ENCODE peak calls at places on chromosome 7, in six cellular contexts. One of them, this sample, is unnamed.

GRCh38 chr7:29239638-29240037 is 45.1 kb downstream of the CHN2 start:
- DNase-seq in glutamatergic neuron: no peak
- DNase-seq in head of caudate nucleus: no peak
- DNase-seq in mesothelial cell of epicardium: no peak
- DNase-seq in Calu3: peak; percentile 67
- DNase-seq in erythroblast: peak; percentile 40
- DNase-seq in this sample: peak; percentile 18

GRCh38 chr7:22043367-22043766 is 97.7 kb upstream of the CDCA7L start:
- DNase-seq in mesothelial cell of epicardium: no peak
- DNase-seq in head of caudate nucleus: no peak
- DNase-seq in Calu3: no peak
- DNase-seq in glutamatergic neuron: no peak
- DNase-seq in erythroblast: no peak
- DNase-seq in this sample: no peak

GRCh38 chr7:141158562-141158961 is 84.7 kb downstream of the TMEM178B start:
- DNase-seq in mesothelial cell of epicardium: no peak
- DNase-seq in erythroblast: no peak
- DNase-seq in head of caudate nucleus: no peak
- DNase-seq in Calu3: peak; percentile 68
- DNase-seq in glutamatergic neuron: no peak
- DNase-seq in this sample: no peak

GRCh38 chr7:43680736-43681135 is 48.6 kb downstream of the COA1 start:
- DNase-seq in glutamatergic neuron: no peak
- DNase-seq in head of caudate nucleus: no peak
- DNase-seq in Calu3: no peak
- DNase-seq in erythroblast: no peak
- DNase-seq in mesothelial cell of epicardium: no peak
- DNase-seq in this sample: no peak

GRCh38 chr7:50687096-50687495 is 95.6 kb downstream of the GRB10 start:
- DNase-seq in erythroblast: no peak
- DNase-seq in mesothelial cell of epicardium: no peak
- DNase-seq in Calu3: no peak
- DNase-seq in head of caudate nucleus: no peak
- DNase-seq in glutamatergic neuron: no peak
- DNase-seq in this sample: no peak

GRCh38 chr7:143492043-143492471 is 14.4 kb downstream of the TAS2R41 start:
- DNase-seq in erythroblast: no peak
- DNase-seq in Calu3: no peak
- DNase-seq in glutamatergic neuron: no peak
- DNase-seq in head of caudate nucleus: no peak
- DNase-seq in mesothelial cell of epicardium: no peak
- DNase-seq in this sample: no peak

GRCh38 chr7:36208997-36209813 is 56.2 kb downstream of the EEPD1 start:
- DNase-seq in glutamatergic neuron: no peak
- DNase-seq in erythroblast: no peak
- DNase-seq in mesothelial cell of epicardium: no peak
- DNase-seq in Calu3: no peak
- DNase-seq in head of caudate nucleus: peak; percentile 32
- DNase-seq in this sample: no peak

GRCh38 chr7:42010751-42011150 is 226.3 kb downstream of the GLI3 start:
- DNase-seq in Calu3: no peak
- DNase-seq in head of caudate nucleus: no peak
- DNase-seq in mesothelial cell of epicardium: no peak
- DNase-seq in glutamatergic neuron: no peak
- DNase-seq in erythroblast: no peak
- DNase-seq in this sample: no peak